ENCODE peak calls at places on chromosomes 13 and 19, in six cellular contexts. F, N, J, V, W and O are unnamed samples.

GRCh38 chr19:38034153-38034835 is 127.3 kb downstream of the SIPA1L3 start:
- DNase-seq in F (no peak), N (no peak), J (no peak), V (peak), W (no peak), O (no peak)

GRCh38 chr19:10998045-10998533 is 37.3 kb downstream of the SMARCA4 start:
- DNase-seq in F (no peak), N (no peak), J (no peak), V (no peak), W (no peak), O (no peak)

GRCh38 chr13:78398743-78399410 is 204.5 kb downstream of the POU4F1 start:
- DNase-seq in F (no peak), N (no peak), J (no peak), V (no peak), W (no peak), O (no peak)

GRCh38 chr13:33213797-33214196 is 71.8 kb downstream of the STARD13 start:
- DNase-seq in F (no peak), N (no peak), J (no peak), V (no peak), W (no peak), O (no peak)

GRCh38 chr19:44747739-44748425 is 626 bp upstream of the BCL3 start:
- DNase-seq in F (peak), N (peak), J (peak), V (peak), W (no peak), O (no peak)

GRCh38 chr13:114124921-114125320 is 7.5 kb downstream of the RASA3 start:
- DNase-seq in F (no peak), N (no peak), J (no peak), V (no peak), W (no peak), O (peak)

GRCh38 chr13:80082396-80083096 is 258.4 kb downstream of the SPRY2 start:
- DNase-seq in F (no peak), N (no peak), J (no peak), V (no peak), W (no peak), O (peak)

GRCh38 chr19:40321076-40321475 is 27.1 kb downstream of the C19orf47 start:
- DNase-seq in F (no peak), N (no peak), J (no peak), V (no peak), W (no peak), O (no peak)

GRCh38 chr19:36605839-36606478 is 846 bp downstream of the ZNF382 start:
- DNase-seq in F (no peak), N (no peak), J (no peak), V (no peak), W (no peak), O (no peak)

GRCh38 chr19:36638862-36639510 is 27.7 kb downstream of the ZNF461 start:
- DNase-seq in F (no peak), N (peak), J (peak), V (no peak), W (no peak), O (no peak)

GRCh38 chr19:34508540-34508939 is 27.0 kb downstream of the WTIP start:
- DNase-seq in F (no peak), N (peak), J (no peak), V (no peak), W (no peak), O (no peak)

GRCh38 chr13:49171358-49171757 is 48.8 kb upstream of the MLNR start:
- DNase-seq in F (no peak), N (no peak), J (no peak), V (no peak), W (no peak), O (no peak)

GRCh38 chr13:109840201-109840892 is 54.0 kb upstream of the IRS2 start:
- DNase-seq in F (no peak), N (peak), J (no peak), V (no peak), W (no peak), O (peak)

GRCh38 chr19:41927810-41928192 is 448 bp downstream of the ERFL start:
- DNase-seq in F (no peak), N (no peak), J (no peak), V (no peak), W (peak), O (no peak)

GRCh38 chr19:40512473-40513344 is 45.9 kb downstream of the SPTBN4 start:
- DNase-seq in F (no peak), N (peak), J (peak), V (no peak), W (no peak), O (no peak)

GRCh38 chr19:46221981-46222610 is 7.4 kb upstream of the IGFL1 start:
- DNase-seq in F (no peak), N (peak), J (peak), V (peak), W (peak), O (no peak)

GRCh38 chr19:51093510-51094345 is 11.0 kb upstream of the KLK14 start:
- DNase-seq in F (no peak), N (no peak), J (no peak), V (no peak), W (no peak), O (no peak)

GRCh38 chr19:13718733-13719132 is 45.6 kb upstream of the MRI1 start:
- DNase-seq in F (peak), N (peak), J (peak), V (peak), W (peak), O (no peak)

GRCh38 chr19:41238244-41238643 is 19.2 kb downstream of the AXL start:
- DNase-seq in F (peak), N (no peak), J (no peak), V (no peak), W (no peak), O (no peak)

GRCh38 chr19:41886761-41887710 is 4.1 kb downstream of the ARHGEF1 start:
- DNase-seq in F (no peak), N (peak), J (no peak), V (no peak), W (no peak), O (no peak)